ENCODE peak calls at places on chromosomes 5 and 9, in ten cellular contexts. H, X, G, L, Z, T, O, Q, M and R are unnamed samples. For H3K4me1, the result is how much of the 10 kb centered on the place peaks cover.

GRCh38 chr5:58335518-58335917 is 124.4 kb downstream of the PLK2 start:
- DNase-seq in L (peak), O (no peak), T (no peak), X (no peak), Z (no peak), H (no peak), G (no peak), Q (no peak), M (no peak), R (no peak)

GRCh38 chr9:113617550-113617949 is 154.0 kb downstream of the RGS3 start:
- DNase-seq in L (no peak), H (no peak), Q (no peak), Z (no peak), X (peak), G (no peak), O (no peak), M (no peak), T (no peak), R (no peak)

GRCh38 chr9:129451669-129452068 is 169.2 kb downstream of the C9orf50 start:
- DNase-seq in Z (no peak), H (peak), T (no peak), O (no peak), X (no peak), Q (no peak), G (no peak), L (no peak), M (no peak), R (no peak)

GRCh38 chr5:134659456-134659855 is 10.9 kb downstream of the SEC24A start:
- DNase-seq in H (no peak), M (no peak), Z (no peak), O (no peak), X (no peak), T (no peak), Q (no peak), L (no peak), G (no peak), R (no peak)

GRCh38 chr9:125066839-125067619 is 76.3 kb downstream of the SCAI start:
- DNase-seq in X (no peak), M (no peak), O (no peak), T (no peak), H (no peak), Z (no peak), Q (no peak), G (no peak), L (no peak), R (no peak)

GRCh38 chr9:118635416-118635815 is 733.8 kb downstream of the BRINP1 start:
- DNase-seq in Z (no peak), H (no peak), Q (no peak), L (no peak), X (no peak), T (no peak), G (no peak), M (no peak), O (no peak), R (no peak)

GRCh38 chr5:58133631-58134296 is 326.1 kb downstream of the PLK2 start:
- DNase-seq in M (no peak), Z (no peak), Q (no peak), G (no peak), X (no peak), L (peak), T (no peak), H (no peak), O (no peak), R (no peak)

GRCh38 chr5:95866431-95867063 is 44.0 kb upstream of the GLRX start:
- DNase-seq in M (no peak), H (no peak), L (no peak), Z (no peak), O (no peak), T (no peak), X (no peak), G (no peak), Q (no peak), R (no peak)

GRCh38 chr5:115599502-115599901 is 2.8 kb downstream of the TICAM2 start:
- DNase-seq in H (no peak), X (no peak), G (no peak), T (no peak), Q (no peak), L (no peak), M (no peak), Z (no peak), O (no peak), R (no peak)

GRCh38 chr5:119400248-119400647 is 44.4 kb downstream of the TNFAIP8 start:
- DNase-seq in M (no peak), L (peak), Z (no peak), X (no peak), H (no peak), O (peak), T (no peak), G (no peak), Q (no peak), R (no peak)

GRCh38 chr9:99213197-99213596 is 8.5 kb downstream of the ALG2 start:
- DNase-seq in G (no peak), X (no peak), Z (no peak), T (no peak), M (no peak), Q (no peak), L (no peak), O (no peak), H (no peak), R (no peak)

GRCh38 chr5:113527746-113528145 is 14.3 kb downstream of the YTHDC2 start:
- DNase-seq in G (no peak), M (no peak), Q (no peak), Z (no peak), O (no peak), T (no peak), X (no peak), L (no peak), H (no peak), R (no peak)

GRCh38 chr5:132102944-132103343 is 29.4 kb downstream of the CSF2 start:
- DNase-seq in O (no peak), T (no peak), H (no peak), Q (no peak), M (no peak), X (no peak), G (no peak), Z (no peak), L (no peak), R (no peak)

GRCh38 chr5:96683810-96684209 is 21.6 kb downstream of the CAST start:
- DNase-seq in X (no peak), G (no peak), Z (no peak), Q (no peak), O (no peak), H (no peak), L (no peak), T (no peak), M (no peak), R (no peak)

GRCh38 chr5:35855221-35855620 is 1.5 kb upstream of the IL7R start:
- DNase-seq in H (no peak), T (no peak), X (no peak), M (no peak), Q (no peak), Z (no peak), G (no peak), O (no peak), L (no peak), R (no peak)

GRCh38 chr9:35935261-35935660 is 22.7 kb downstream of the OR2S2 start:
- DNase-seq in H (no peak), M (no peak), O (no peak), X (no peak), L (no peak), T (no peak), Z (no peak), G (no peak), Q (no peak), R (no peak)

GRCh38 chr9:34363619-34364351 is 12.9 kb downstream of the MYORG start:
- DNase-seq in X (peak), H (no peak), M (no peak), Q (no peak), L (no peak), O (no peak), G (no peak), Z (no peak), T (no peak), R (no peak)

GRCh38 chr5:103674739-103675138 is 112.2 kb upstream of the NUDT12 start:
- DNase-seq in H (no peak), M (no peak), O (no peak), Q (no peak), Z (no peak), X (no peak), T (no peak), G (no peak), L (no peak), R (no peak)

DNA sequence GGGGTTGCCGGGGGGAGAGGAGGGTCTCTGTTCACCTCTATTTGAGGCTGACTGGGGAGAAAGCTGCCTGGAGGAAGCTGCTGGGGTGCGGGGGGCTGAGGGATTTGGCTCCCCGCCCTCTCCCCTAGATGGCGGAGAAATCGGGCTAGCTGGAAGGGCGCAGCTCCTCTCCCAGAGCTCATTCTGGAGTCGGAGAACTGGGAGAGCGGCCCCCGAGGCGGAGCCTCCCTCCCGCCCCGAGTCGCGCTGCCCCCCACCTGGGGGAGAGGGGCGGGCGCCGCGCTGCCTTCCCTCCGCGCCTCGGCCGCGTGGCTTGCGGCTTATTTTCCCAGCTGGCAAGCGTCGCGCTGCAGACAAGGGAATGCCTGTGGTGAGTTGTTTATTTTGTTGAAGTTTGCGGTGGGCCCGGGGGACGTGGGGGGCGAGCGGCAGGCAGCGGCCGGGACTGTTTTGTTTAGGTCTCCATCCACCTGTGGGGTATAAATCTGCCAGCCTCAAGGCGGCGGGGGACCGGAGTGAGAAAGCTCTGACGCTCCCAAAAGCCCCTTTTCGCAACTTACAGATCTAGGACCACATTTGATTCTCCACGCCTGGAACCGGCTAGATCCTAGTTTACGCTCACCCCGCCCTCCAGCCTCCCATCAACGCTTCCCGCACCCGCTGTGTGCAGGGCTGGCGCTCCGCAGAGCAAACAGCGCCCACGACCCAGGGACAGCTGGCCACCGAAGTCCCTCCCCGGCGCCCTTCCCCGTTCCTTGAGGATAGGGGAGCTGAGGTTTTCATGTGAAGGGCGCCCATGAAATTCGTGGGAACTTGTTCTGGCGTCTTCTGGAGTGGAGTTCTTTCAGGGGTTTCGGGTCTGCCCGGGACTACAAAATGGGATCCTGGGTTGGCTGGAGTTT is 4.0 kb upstream of the RGMB start:
- DNase-seq in T (no peak), G (no peak), Z (no peak), M (no peak), O (no peak), Q (peak), L (peak), X (peak), H (peak), R (peak)
- H3K4me1 ChIP-seq in T (under half), G (under half), Z (under half), M (under half), O (under half), Q (under half), L (under half), X (under half), H (under half), R (under half)

GRCh38 chr9:135608294-135608998 is 30.9 kb downstream of the GLT6D1 start:
- DNase-seq in O (no peak), Q (no peak), M (no peak), T (peak), H (no peak), Z (no peak), X (peak), G (no peak), L (no peak), R (no peak)
- TF ChIP-seq EP300 in O (no peak), Q (no peak), M (no peak), T (no peak), H (no peak), Z (no peak), X (no peak), G (no peak), L (no peak), R (no peak)

DNA sequence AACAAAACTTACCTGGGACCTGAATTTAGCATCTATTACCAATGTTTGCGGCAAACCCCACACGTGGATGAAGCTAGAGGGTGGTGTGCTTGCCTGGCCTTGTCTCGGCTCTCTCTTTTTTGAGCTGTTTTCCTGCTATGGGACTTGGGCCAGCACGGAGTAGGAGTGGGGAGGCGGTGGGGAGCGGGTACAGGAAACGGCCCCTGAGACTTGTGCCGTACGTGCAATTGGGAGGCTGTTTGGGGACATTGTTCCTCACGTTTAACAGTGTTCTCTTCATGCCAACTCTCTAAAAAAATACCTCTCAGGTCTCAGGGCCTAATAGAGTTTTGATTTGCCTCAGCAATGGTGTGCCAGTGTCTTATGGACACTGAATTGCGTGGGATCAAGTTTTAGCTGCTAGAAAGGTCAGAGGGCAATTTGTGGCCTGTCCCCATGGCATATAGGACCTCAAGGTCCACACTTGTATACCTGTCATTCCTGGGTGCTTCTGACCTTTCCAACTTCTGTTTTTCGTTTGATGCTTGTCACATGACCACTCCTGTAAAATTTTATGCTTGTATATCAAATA is 15.3 kb upstream of the PHF19 start:
- DNase-seq in L (no peak), M (no peak), Q (no peak), T (no peak), G (no peak), O (peak), H (no peak), X (no peak), Z (no peak), R (no peak)
- H3K4me1 ChIP-seq in L (under half), M (under half), Q (under half), T (under half), G (under half), O (under half), H (under half), X (under half), Z (under half), R (under half)

DNA sequence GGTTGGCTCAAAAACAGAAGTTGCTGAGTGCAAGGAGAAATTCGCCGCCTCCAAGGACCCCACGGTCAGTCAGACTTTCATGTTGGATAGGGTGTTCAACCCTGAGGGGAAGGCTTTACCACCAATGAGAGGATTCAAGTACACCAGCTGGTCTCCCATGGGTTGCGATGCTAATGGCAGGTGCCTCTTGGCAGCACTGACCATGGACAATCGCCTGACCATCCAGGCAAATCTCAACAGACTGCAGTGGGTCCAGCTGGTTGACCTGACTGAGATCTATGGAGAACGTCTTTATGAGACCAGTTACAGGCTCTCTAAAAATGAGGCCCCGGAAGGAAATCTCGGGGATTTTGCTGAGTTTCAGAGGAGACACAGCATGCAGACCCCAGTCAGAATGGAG is 7.7 kb downstream of the GTF3C4 start:
- DNase-seq in M (no peak), T (peak), X (no peak), H (no peak), O (no peak), Z (no peak), G (no peak), L (no peak), Q (no peak), R (no peak)
- TF ChIP-seq EP300 in M (no peak), T (no peak), X (no peak), H (no peak), O (no peak), Z (no peak), G (no peak), L (no peak), Q (no peak), R (no peak)